ENCODE peak calls at places on chromosomes 7 and 10, in seven cellular contexts. K is heart left ventricle; N is sigmoid colon; U is CD8-positive, alpha-beta T cell; S is gastrocnemius medialis; T is neural progenitor cell; O is tibial nerve. R is an unnamed sample.

GRCh38 chr7:5758286-5758685 is 23.2 kb downstream of the RNF216 start:
- DNase-seq in K (no peak), N (no peak), U (no peak), S (no peak), T (no peak), O (no peak), R (no peak)

GRCh38 chr10:48384699-48384982 is 78.2 kb downstream of the MAPK8 start:
- DNase-seq in K (no peak), N (no peak), U (no peak), S (no peak), T (no peak), O (no peak), R (no peak)

GRCh38 chr10:116170815-116171250 is 102.2 kb downstream of the GFRA1 start:
- DNase-seq in K (no peak), N (no peak), U (no peak), S (no peak), T (peak; percentile 56), O (no peak), R (no peak)

GRCh38 chr10:125123363-125124113 is 36.8 kb downstream of the CTBP2 start:
- DNase-seq in K (peak; percentile 89), N (peak; percentile 91), U (no peak), S (peak; percentile 89), T (no peak), O (peak; percentile 63), R (no peak)

GRCh38 chr7:128172963-128173362 is 68.1 kb upstream of the LEP start:
- DNase-seq in K (no peak), N (no peak), U (no peak), S (no peak), T (no peak), O (no peak), R (no peak)

GRCh38 chr10:126598009-126598408 is 72.5 kb downstream of the C10orf90 start:
- DNase-seq in K (no peak), N (no peak), U (no peak), S (no peak), T (peak; percentile 66), O (no peak), R (no peak)

GRCh38 chr10:70858759-70859158 is 29.6 kb downstream of the PCBD1 start:
- DNase-seq in K (no peak), N (no peak), U (no peak), S (no peak), T (no peak), O (no peak), R (no peak)

GRCh38 chr7:111871283-111871682 is 309.0 kb upstream of the IMMP2L start:
- DNase-seq in K (no peak), N (no peak), U (no peak), S (no peak), T (no peak), O (no peak), R (no peak)

GRCh38 chr7:155224116-155224811 is 73.4 kb upstream of the INSIG1 start:
- DNase-seq in K (no peak), N (no peak), U (no peak), S (no peak), T (no peak), O (no peak), R (no peak)

GRCh38 chr10:70586348-70586930 is 16.1 kb downstream of the PRF1 start:
- DNase-seq in K (no peak), N (no peak), U (no peak), S (no peak), T (no peak), O (no peak), R (no peak)

DNA sequence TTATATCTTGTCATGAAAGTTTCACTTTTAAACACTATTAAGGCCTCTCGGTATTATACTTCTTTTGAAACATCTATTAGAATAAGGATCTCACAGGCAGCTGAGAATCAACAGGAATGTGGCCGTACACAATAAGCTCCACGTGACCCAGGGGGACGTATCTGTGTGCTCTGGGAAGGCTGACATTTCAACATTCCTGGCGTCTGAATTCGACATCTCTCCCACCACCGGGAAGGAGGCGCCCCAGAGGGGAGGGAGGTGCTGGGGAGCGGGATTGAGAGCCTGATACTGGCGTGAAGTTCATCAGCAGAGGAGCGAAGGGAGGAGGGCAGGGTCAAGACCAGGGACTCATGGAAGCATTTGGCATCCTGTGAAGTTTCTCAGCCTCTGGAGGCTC is 401.3 kb downstream of the DNAJB6 start:
- DNase-seq in K (peak; percentile 12), N (no peak), U (no peak), S (no peak), T (peak; percentile 86), O (no peak), R (no peak)
- H3K9me3 ChIP-seq in K (no peaks in the 10 kb centered on the region), N (no peaks in the 10 kb centered on the region), U (no peaks in the 10 kb centered on the region), S (no peaks in the 10 kb centered on the region), T (no peaks in the 10 kb centered on the region), O (no peaks in the 10 kb centered on the region), R (no peaks in the 10 kb centered on the region)

DNA sequence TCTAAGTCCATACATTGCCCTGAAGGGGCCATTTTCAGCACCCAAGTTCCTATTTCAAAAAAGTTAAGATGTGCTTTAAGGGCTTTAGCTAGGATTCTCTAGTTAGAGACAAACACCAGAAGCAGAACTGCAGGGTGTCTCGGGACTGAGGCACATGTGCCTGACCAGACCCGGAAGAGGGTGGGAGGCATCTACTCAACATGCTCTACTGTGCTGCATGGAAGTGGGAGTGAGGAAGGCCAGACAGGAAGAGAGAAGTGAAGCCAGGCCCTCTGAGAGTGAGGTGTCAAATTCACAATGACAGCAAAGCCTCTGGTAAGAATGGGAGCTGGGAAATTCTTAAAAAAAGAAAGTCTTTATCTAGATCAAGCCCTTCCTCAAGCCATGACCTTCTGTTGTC is 38.8 kb downstream of the PLXNA4 start:
- DNase-seq in K (no peak), N (no peak), U (no peak), S (no peak), T (no peak), O (no peak), R (no peak)
- H3K27ac ChIP-seq in K (no peak overlapping the region), N (no peak overlapping the region), U (no peak overlapping the region), S (no peak overlapping the region), T (no peak overlapping the region), O (no peak overlapping the region), R (no peak overlapping the region)

DNA sequence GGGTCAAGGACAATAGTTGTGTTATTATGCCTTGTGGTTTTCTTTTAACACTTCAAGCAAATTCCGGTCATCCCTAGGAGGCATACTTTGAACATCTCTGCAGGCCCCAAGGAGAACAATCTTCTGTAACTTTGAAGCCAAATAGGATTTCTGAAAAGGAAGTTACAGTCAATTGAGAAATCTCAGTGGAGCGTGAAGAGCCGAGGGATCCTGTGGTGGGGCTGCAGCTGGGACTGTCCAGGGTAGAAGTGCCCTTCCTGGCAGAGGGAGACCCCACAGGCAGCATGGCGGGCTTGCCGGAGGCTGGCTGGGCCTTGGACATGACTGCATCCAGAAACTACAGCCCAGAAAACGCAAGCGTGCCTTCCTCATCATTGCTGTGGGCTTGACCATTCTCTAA is 179.7 kb downstream of the PTPN20 start:
- DNase-seq in K (no peak), N (no peak), U (no peak), S (no peak), T (peak; percentile 17), O (no peak), R (no peak)
- H3K9me3 ChIP-seq in K (no peaks in the 10 kb centered on the region), N (no peaks in the 10 kb centered on the region), U (no peaks in the 10 kb centered on the region), S (no peaks in the 10 kb centered on the region), T (no peaks in the 10 kb centered on the region), O (no peaks in the 10 kb centered on the region), R (no peaks in the 10 kb centered on the region)

GRCh38 chr7:22445140-22445722 is 54.8 kb downstream of the STEAP1B start:
- DNase-seq in K (peak; percentile 88), N (peak; percentile 80), U (no peak), S (peak; percentile 88), T (peak; percentile 21), O (peak; percentile 20), R (no peak)

GRCh38 chr7:22442887-22443369 is 57.1 kb downstream of the STEAP1B start:
- DNase-seq in K (no peak), N (no peak), U (no peak), S (no peak), T (no peak), O (no peak), R (no peak)

GRCh38 chr7:22445871-22446270 is 54.1 kb downstream of the STEAP1B start:
- DNase-seq in K (no peak), N (no peak), U (no peak), S (no peak), T (no peak), O (no peak), R (no peak)

GRCh38 chr7:22443370-22444180 is 56.4 kb downstream of the STEAP1B start:
- DNase-seq in K (no peak), N (no peak), U (no peak), S (no peak), T (no peak), O (no peak), R (no peak)

GRCh38 chr7:22444181-22444966 is 55.6 kb downstream of the STEAP1B start:
- DNase-seq in K (no peak), N (no peak), U (no peak), S (no peak), T (no peak), O (no peak), R (no peak)
- H3K27ac ChIP-seq in K (peak overlapping the region; percentile 34), N (no peak overlapping the region), U (no peak overlapping the region), S (peak overlapping the region; percentile 65), T (no peak overlapping the region), O (no peak overlapping the region), R (no peak overlapping the region)

DNA sequence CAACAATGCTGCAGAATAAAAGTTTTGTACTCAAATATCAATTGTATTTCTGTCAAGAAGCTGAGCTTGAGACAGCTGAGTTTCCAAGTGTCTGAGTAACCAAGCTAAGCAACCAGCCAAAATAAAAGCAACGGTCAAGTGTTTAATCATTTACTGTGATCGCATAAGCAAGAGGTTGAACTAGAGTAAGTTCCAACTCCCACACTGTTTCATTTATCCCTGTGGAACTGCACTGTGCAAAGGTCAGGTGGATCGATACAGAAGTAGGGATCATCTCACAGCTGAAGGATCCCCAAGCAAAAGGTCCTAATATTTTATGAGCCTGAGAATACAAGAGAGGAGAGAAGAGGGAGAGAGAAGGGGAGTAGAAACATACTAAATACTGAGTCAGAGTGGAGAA is 21.4 kb downstream of the OR2A14 start:
- DNase-seq in K (no peak), N (no peak), U (no peak), S (no peak), T (no peak), O (no peak), R (no peak)
- H3K9me3 ChIP-seq in K (peaks cover 2% of the 10 kb centered on the region), N (no peaks in the 10 kb centered on the region), U (peaks cover 4% of the 10 kb centered on the region), S (no peaks in the 10 kb centered on the region), T (peaks cover 6% of the 10 kb centered on the region), O (peaks cover 5% of the 10 kb centered on the region), R (peaks cover 4% of the 10 kb centered on the region)

GRCh38 chr7:141609566-141609965 is 58.4 kb downstream of the AGK start:
- DNase-seq in K (no peak), N (no peak), U (no peak), S (no peak), T (no peak), O (no peak), R (no peak)
- H3K27ac ChIP-seq in K (no peak overlapping the region), N (no peak overlapping the region), U (no peak overlapping the region), S (no peak overlapping the region), T (no peak overlapping the region), O (no peak overlapping the region), R (no peak overlapping the region)

DNA sequence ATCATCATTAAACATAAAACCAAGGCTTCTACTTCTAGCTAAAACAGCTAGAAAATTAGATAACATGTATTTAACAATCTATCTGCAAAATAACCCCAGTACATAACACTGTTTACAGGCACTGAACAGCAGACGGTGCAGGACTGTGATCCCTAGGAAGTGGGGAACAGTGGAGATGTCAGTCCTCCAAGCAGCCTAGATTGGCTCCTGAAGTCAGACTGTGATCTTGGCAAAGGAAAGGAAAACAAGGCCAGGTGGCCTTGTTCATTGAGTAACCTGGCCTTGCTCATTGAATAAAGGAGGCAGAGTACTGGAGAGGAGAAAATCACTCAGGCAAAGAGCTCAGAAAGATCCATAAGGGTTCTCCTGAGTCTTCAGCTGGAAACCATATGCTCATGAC is 77.7 kb upstream of the DIP2C start:
- DNase-seq in K (no peak), N (no peak), U (no peak), S (no peak), T (no peak), O (no peak), R (no peak)
- H3K9me3 ChIP-seq in K (no peaks in the 10 kb centered on the region), N (no peaks in the 10 kb centered on the region), U (no peaks in the 10 kb centered on the region), S (peaks cover 3% of the 10 kb centered on the region), T (no peaks in the 10 kb centered on the region), O (no peaks in the 10 kb centered on the region), R (no peaks in the 10 kb centered on the region)